ENCODE peak calls at places on chromosomes 7 and 10, in six cellular contexts. One of them, this sample, is unnamed.

GRCh38 chr7:134627109-134627774 is 19.4 kb upstream of the BPGM start:
- DNase-seq in ovary: no peak
- DNase-seq in neural progenitor cell: no peak
- DNase-seq in fibroblast of lung: no peak
- DNase-seq in cardiac muscle cell: no peak
- DNase-seq in uterus: no peak
- DNase-seq in this sample: no peak

GRCh38 chr7:997404-998395 is 14.7 kb downstream of the CYP2W1 start:
- DNase-seq in ovary: no peak
- DNase-seq in neural progenitor cell: peak; percentile 53
- DNase-seq in fibroblast of lung: no peak
- DNase-seq in cardiac muscle cell: no peak
- DNase-seq in uterus: no peak
- DNase-seq in this sample: peak; percentile 47

GRCh38 chr7:18119985-18120384 is 92.3 kb upstream of the PRPS1L1 start:
- DNase-seq in ovary: no peak
- DNase-seq in neural progenitor cell: peak; percentile 50
- DNase-seq in fibroblast of lung: peak; percentile 11
- DNase-seq in cardiac muscle cell: peak; percentile 26
- DNase-seq in uterus: no peak
- DNase-seq in this sample: no peak

GRCh38 chr7:47265621-47266020 is 316.3 kb downstream of the TNS3 start:
- DNase-seq in ovary: no peak
- DNase-seq in neural progenitor cell: no peak
- DNase-seq in fibroblast of lung: no peak
- DNase-seq in cardiac muscle cell: no peak
- DNase-seq in uterus: no peak
- DNase-seq in this sample: no peak

GRCh38 chr10:59648711-59649201 is 60.9 kb downstream of the SLC16A9 start:
- DNase-seq in ovary: no peak
- DNase-seq in neural progenitor cell: peak; percentile 52
- DNase-seq in fibroblast of lung: peak; percentile 73
- DNase-seq in cardiac muscle cell: peak; percentile 52
- DNase-seq in uterus: no peak
- DNase-seq in this sample: no peak

GRCh38 chr10:29554660-29555059 is 80.1 kb downstream of the SVIL start:
- DNase-seq in ovary: no peak
- DNase-seq in neural progenitor cell: peak; percentile 33
- DNase-seq in fibroblast of lung: peak; percentile 86
- DNase-seq in cardiac muscle cell: peak; percentile 23
- DNase-seq in uterus: no peak
- DNase-seq in this sample: no peak

GRCh38 chr10:78296794-78297193 is 263.1 kb downstream of the RPS24 start:
- DNase-seq in ovary: no peak
- DNase-seq in neural progenitor cell: no peak
- DNase-seq in fibroblast of lung: no peak
- DNase-seq in cardiac muscle cell: no peak
- DNase-seq in uterus: no peak
- DNase-seq in this sample: no peak

GRCh38 chr10:83522881-83523386 is 616.4 kb upstream of the GHITM start:
- DNase-seq in ovary: no peak
- DNase-seq in neural progenitor cell: no peak
- DNase-seq in fibroblast of lung: peak; percentile 99
- DNase-seq in cardiac muscle cell: no peak
- DNase-seq in uterus: no peak
- DNase-seq in this sample: no peak

GRCh38 chr10:95333997-95334792 is 43.4 kb upstream of the PDLIM1 start:
- DNase-seq in ovary: no peak
- DNase-seq in neural progenitor cell: no peak
- DNase-seq in fibroblast of lung: peak; percentile 93
- DNase-seq in cardiac muscle cell: peak; percentile 98
- DNase-seq in uterus: peak; percentile 39
- DNase-seq in this sample: no peak

GRCh38 chr10:11480687-11481086 is 130.8 kb downstream of the USP6NL start:
- DNase-seq in ovary: no peak
- DNase-seq in neural progenitor cell: no peak
- DNase-seq in fibroblast of lung: no peak
- DNase-seq in cardiac muscle cell: no peak
- DNase-seq in uterus: no peak
- DNase-seq in this sample: no peak

GRCh38 chr7:108326938-108327337 is 129.3 kb downstream of the NRCAM start:
- DNase-seq in ovary: no peak
- DNase-seq in neural progenitor cell: no peak
- DNase-seq in fibroblast of lung: no peak
- DNase-seq in cardiac muscle cell: no peak
- DNase-seq in uterus: no peak
- DNase-seq in this sample: no peak

GRCh38 chr10:71229726-71230655 is 17.6 kb downstream of the UNC5B start:
- DNase-seq in ovary: no peak
- DNase-seq in neural progenitor cell: no peak
- DNase-seq in fibroblast of lung: no peak
- DNase-seq in cardiac muscle cell: no peak
- DNase-seq in uterus: no peak
- DNase-seq in this sample: no peak

GRCh38 chr10:96138102-96138501 is 8.0 kb downstream of the ZNF518A start:
- DNase-seq in ovary: no peak
- DNase-seq in neural progenitor cell: peak; percentile 37
- DNase-seq in fibroblast of lung: no peak
- DNase-seq in cardiac muscle cell: no peak
- DNase-seq in uterus: no peak
- DNase-seq in this sample: no peak

GRCh38 chr7:47572939-47573757 is 8.8 kb downstream of the TNS3 start:
- DNase-seq in ovary: no peak
- DNase-seq in neural progenitor cell: no peak
- DNase-seq in fibroblast of lung: no peak
- DNase-seq in cardiac muscle cell: no peak
- DNase-seq in uterus: no peak
- DNase-seq in this sample: no peak

GRCh38 chr10:121818599-121818998 is 109.2 kb downstream of the ATE1 start:
- DNase-seq in ovary: no peak
- DNase-seq in neural progenitor cell: no peak
- DNase-seq in fibroblast of lung: no peak
- DNase-seq in cardiac muscle cell: no peak
- DNase-seq in uterus: no peak
- DNase-seq in this sample: no peak

GRCh38 chr10:127279334-127279774 is 83.0 kb upstream of the INSYN2A start:
- DNase-seq in ovary: no peak
- DNase-seq in neural progenitor cell: no peak
- DNase-seq in fibroblast of lung: no peak
- DNase-seq in cardiac muscle cell: no peak
- DNase-seq in uterus: no peak
- DNase-seq in this sample: no peak

GRCh38 chr7:133517766-133518165 is 264.9 kb downstream of the EXOC4 start:
- DNase-seq in ovary: no peak
- DNase-seq in neural progenitor cell: no peak
- DNase-seq in fibroblast of lung: peak; percentile 54
- DNase-seq in cardiac muscle cell: no peak
- DNase-seq in uterus: no peak
- DNase-seq in this sample: no peak

GRCh38 chr7:77157446-77157845 is 35.0 kb downstream of the CCDC146 start:
- DNase-seq in ovary: no peak
- DNase-seq in neural progenitor cell: no peak
- DNase-seq in fibroblast of lung: no peak
- DNase-seq in cardiac muscle cell: peak; percentile 16
- DNase-seq in uterus: no peak
- DNase-seq in this sample: no peak

GRCh38 chr7:28856656-28857055 is 101.5 kb downstream of the TRIL start:
- DNase-seq in ovary: no peak
- DNase-seq in neural progenitor cell: no peak
- DNase-seq in fibroblast of lung: peak; percentile 61
- DNase-seq in cardiac muscle cell: no peak
- DNase-seq in uterus: no peak
- DNase-seq in this sample: no peak

GRCh38 chr7:111173528-111173927 is 82.6 kb downstream of the LRRN3 start:
- DNase-seq in ovary: no peak
- DNase-seq in neural progenitor cell: no peak
- DNase-seq in fibroblast of lung: no peak
- DNase-seq in cardiac muscle cell: no peak
- DNase-seq in uterus: no peak
- DNase-seq in this sample: no peak

GRCh38 chr10:86024555-86025001 is 342.0 kb downstream of the GRID1 start:
- DNase-seq in ovary: no peak
- DNase-seq in neural progenitor cell: no peak
- DNase-seq in fibroblast of lung: no peak
- DNase-seq in cardiac muscle cell: no peak
- DNase-seq in uterus: no peak
- DNase-seq in this sample: peak; percentile 53

GRCh38 chr7:73622909-73623797 is 1.2 kb downstream of the MLXIPL start:
- DNase-seq in ovary: peak; percentile 73
- DNase-seq in neural progenitor cell: peak; percentile 38
- DNase-seq in fibroblast of lung: no peak
- DNase-seq in cardiac muscle cell: peak; percentile 62
- DNase-seq in uterus: peak; percentile 37
- DNase-seq in this sample: no peak

GRCh38 chr7:2802504-2803341 is 41.4 kb downstream of the GNA12 start:
- DNase-seq in ovary: no peak
- DNase-seq in neural progenitor cell: peak; percentile 50
- DNase-seq in fibroblast of lung: peak; percentile 55
- DNase-seq in cardiac muscle cell: peak; percentile 62
- DNase-seq in uterus: no peak
- DNase-seq in this sample: no peak

GRCh38 chr7:108497082-108497725 is 28.7 kb downstream of the PNPLA8 start:
- DNase-seq in ovary: no peak
- DNase-seq in neural progenitor cell: peak; percentile 62
- DNase-seq in fibroblast of lung: peak; percentile 29
- DNase-seq in cardiac muscle cell: peak; percentile 72
- DNase-seq in uterus: no peak
- DNase-seq in this sample: peak; percentile 58

GRCh38 chr7:108135446-108136190 is 5.5 kb upstream of the LAMB4 start:
- DNase-seq in ovary: no peak
- DNase-seq in neural progenitor cell: no peak
- DNase-seq in fibroblast of lung: no peak
- DNase-seq in cardiac muscle cell: no peak
- DNase-seq in uterus: no peak
- DNase-seq in this sample: no peak

GRCh38 chr10:9296206-9296605 is 1241.7 kb downstream of the GATA3 start:
- DNase-seq in ovary: no peak
- DNase-seq in neural progenitor cell: no peak
- DNase-seq in fibroblast of lung: peak; percentile 27
- DNase-seq in cardiac muscle cell: no peak
- DNase-seq in uterus: no peak
- DNase-seq in this sample: no peak

GRCh38 chr10:6176691-6177231 is 26.0 kb upstream of the PFKFB3 start:
- DNase-seq in ovary: no peak
- DNase-seq in neural progenitor cell: no peak
- DNase-seq in fibroblast of lung: peak; percentile 45
- DNase-seq in cardiac muscle cell: no peak
- DNase-seq in uterus: no peak
- DNase-seq in this sample: no peak

GRCh38 chr7:3238525-3239210 is 62.4 kb upstream of the SDK1 start:
- DNase-seq in ovary: no peak
- DNase-seq in neural progenitor cell: no peak
- DNase-seq in fibroblast of lung: no peak
- DNase-seq in cardiac muscle cell: no peak
- DNase-seq in uterus: no peak
- DNase-seq in this sample: no peak

GRCh38 chr10:22427890-22428571 is 82.7 kb downstream of the SPAG6 start:
- DNase-seq in ovary: no peak
- DNase-seq in neural progenitor cell: no peak
- DNase-seq in fibroblast of lung: peak; percentile 94
- DNase-seq in cardiac muscle cell: peak; percentile 76
- DNase-seq in uterus: no peak
- DNase-seq in this sample: no peak

GRCh38 chr10:47248436-47249090 is 51.4 kb upstream of the GDF10 start:
- DNase-seq in ovary: no peak
- DNase-seq in neural progenitor cell: no peak
- DNase-seq in fibroblast of lung: no peak
- DNase-seq in cardiac muscle cell: no peak
- DNase-seq in uterus: no peak
- DNase-seq in this sample: no peak

GRCh38 chr10:78896169-78896931 is 172.4 kb upstream of the ZMIZ1 start:
- DNase-seq in ovary: no peak
- DNase-seq in neural progenitor cell: no peak
- DNase-seq in fibroblast of lung: no peak
- DNase-seq in cardiac muscle cell: no peak
- DNase-seq in uterus: no peak
- DNase-seq in this sample: no peak

GRCh38 chr7:145644426-145645154 is 472.0 kb upstream of the CNTNAP2 start:
- DNase-seq in ovary: no peak
- DNase-seq in neural progenitor cell: no peak
- DNase-seq in fibroblast of lung: no peak
- DNase-seq in cardiac muscle cell: no peak
- DNase-seq in uterus: no peak
- DNase-seq in this sample: no peak
- H3K4me3 ChIP-seq in ovary: no peak overlapping the region
- H3K4me3 ChIP-seq in neural progenitor cell: no peak overlapping the region
- H3K4me3 ChIP-seq in fibroblast of lung: no peak overlapping the region
- H3K4me3 ChIP-seq in cardiac muscle cell: no peak overlapping the region
- H3K4me3 ChIP-seq in uterus: no peak overlapping the region
- H3K4me3 ChIP-seq in this sample: no peak overlapping the region

GRCh38 chr10:102814873-102815661 is 22.1 kb downstream of the CYP17A1 start:
- DNase-seq in ovary: peak; percentile 86
- DNase-seq in neural progenitor cell: no peak
- DNase-seq in fibroblast of lung: peak; percentile 72
- DNase-seq in cardiac muscle cell: peak; percentile 76
- DNase-seq in uterus: peak; percentile 68
- DNase-seq in this sample: no peak
- H3K27ac ChIP-seq in ovary: peak overlapping the region; percentile 75
- H3K27ac ChIP-seq in neural progenitor cell: no peak overlapping the region
- H3K27ac ChIP-seq in fibroblast of lung: peak overlapping the region; percentile 94
- H3K27ac ChIP-seq in cardiac muscle cell: peak overlapping the region; percentile 30
- H3K27ac ChIP-seq in uterus: peak overlapping the region; percentile 72
- H3K27ac ChIP-seq in this sample: peak overlapping the region; percentile 80

GRCh38 chr7:99229234-99229633 is 21.3 kb upstream of the KPNA7 start:
- DNase-seq in ovary: no peak
- DNase-seq in neural progenitor cell: no peak
- DNase-seq in fibroblast of lung: no peak
- DNase-seq in cardiac muscle cell: no peak
- DNase-seq in uterus: no peak
- DNase-seq in this sample: no peak
- H3K27me3 ChIP-seq in ovary: no peaks in the 10 kb centered on the region
- H3K27me3 ChIP-seq in neural progenitor cell: no peaks in the 10 kb centered on the region
- H3K27me3 ChIP-seq in fibroblast of lung: no peaks in the 10 kb centered on the region
- H3K27me3 ChIP-seq in cardiac muscle cell: no peaks in the 10 kb centered on the region
- H3K27me3 ChIP-seq in uterus: no peaks in the 10 kb centered on the region
- H3K27me3 ChIP-seq in this sample: no peaks in the 10 kb centered on the region

DNA sequence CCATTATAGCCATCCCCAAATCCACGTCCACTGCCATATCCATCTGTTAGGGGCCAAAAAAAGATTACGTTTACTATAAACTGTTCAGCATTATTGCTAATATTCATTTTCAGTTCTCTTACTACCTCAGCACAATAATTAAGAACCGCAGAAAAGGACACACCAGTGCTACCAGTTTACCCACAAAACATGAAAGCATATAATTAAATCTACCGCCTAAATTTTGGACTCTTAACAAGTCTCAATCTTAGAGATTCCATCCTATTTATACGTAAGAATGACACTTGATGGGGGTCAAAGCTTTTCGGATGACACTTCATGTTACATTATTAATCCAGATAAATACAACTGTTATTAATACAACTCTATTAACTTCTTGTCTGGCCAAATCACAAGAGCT is 4.7 kb downstream of the HNRNPA2B1 start:
- DNase-seq in ovary: no peak
- DNase-seq in neural progenitor cell: no peak
- DNase-seq in fibroblast of lung: no peak
- DNase-seq in cardiac muscle cell: no peak
- DNase-seq in uterus: no peak
- DNase-seq in this sample: no peak
- H3K4me3 ChIP-seq in ovary: no peak overlapping the region
- H3K4me3 ChIP-seq in neural progenitor cell: peak overlapping the region; percentile 91
- H3K4me3 ChIP-seq in fibroblast of lung: peak overlapping the region; percentile 88
- H3K4me3 ChIP-seq in cardiac muscle cell: no peak overlapping the region
- H3K4me3 ChIP-seq in uterus: no peak overlapping the region
- H3K4me3 ChIP-seq in this sample: peak overlapping the region; percentile 89

This sample was measured in dorsolateral prefrontal cortex.